ENCODE peak calls at places on chromosomes 7 and 10, in four cellular contexts. One of them, this sample, is unnamed.

GRCh38 chr7:131076032-131076431 is 251.6 kb upstream of the MKLN1 start:
- DNase-seq in GM12878: no peak
- DNase-seq in SK-N-SH: no peak
- DNase-seq in K562: no peak
- DNase-seq in this sample: no peak

GRCh38 chr7:127447326-127447945 is 54.9 kb upstream of the ZNF800 start:
- DNase-seq in K562: peak; percentile 74
- DNase-seq in SK-N-SH: peak; percentile 42
- DNase-seq in GM12878: peak; percentile 28
- DNase-seq in this sample: peak; percentile 67

GRCh38 chr7:130987092-130987491 is 253.1 kb upstream of the KLF14 start:
- DNase-seq in GM12878: no peak
- DNase-seq in SK-N-SH: no peak
- DNase-seq in K562: no peak
- DNase-seq in this sample: no peak

GRCh38 chr10:31749981-31750850 is 178.4 kb downstream of the ARHGAP12 start:
- DNase-seq in SK-N-SH: peak; percentile 84
- DNase-seq in K562: no peak
- DNase-seq in GM12878: no peak
- DNase-seq in this sample: no peak

GRCh38 chr7:43591551-43592180 is 8.8 kb downstream of the STK17A start:
- DNase-seq in K562: no peak
- DNase-seq in SK-N-SH: no peak
- DNase-seq in GM12878: no peak
- DNase-seq in this sample: no peak

GRCh38 chr7:75565129-75565528 is 73.0 kb downstream of the SPDYE5 start:
- DNase-seq in GM12878: no peak
- DNase-seq in K562: no peak
- DNase-seq in SK-N-SH: peak; percentile 56
- DNase-seq in this sample: no peak

GRCh38 chr7:154986200-154986599 is 16.7 kb downstream of the PAXIP1 start:
- DNase-seq in GM12878: no peak
- DNase-seq in SK-N-SH: no peak
- DNase-seq in K562: no peak
- DNase-seq in this sample: no peak

GRCh38 chr7:156020566-156020965 is 208.3 kb upstream of the SHH start:
- DNase-seq in GM12878: no peak
- DNase-seq in SK-N-SH: no peak
- DNase-seq in K562: no peak
- DNase-seq in this sample: no peak

GRCh38 chr10:1070939-1071338 is 14.8 kb downstream of the WDR37 start:
- DNase-seq in GM12878: no peak
- DNase-seq in SK-N-SH: no peak
- DNase-seq in K562: no peak
- DNase-seq in this sample: no peak

GRCh38 chr7:131052285-131052942 is 275.3 kb upstream of the MKLN1 start:
- DNase-seq in GM12878: no peak
- DNase-seq in SK-N-SH: no peak
- DNase-seq in K562: no peak
- DNase-seq in this sample: no peak

GRCh38 chr7:69365588-69366241 is 232.6 kb upstream of the AUTS2 start:
- DNase-seq in K562: no peak
- DNase-seq in SK-N-SH: no peak
- DNase-seq in GM12878: no peak
- DNase-seq in this sample: no peak

GRCh38 chr7:28296571-28297483 is 115.5 kb upstream of the CREB5 start:
- DNase-seq in GM12878: no peak
- DNase-seq in K562: peak; percentile 18
- DNase-seq in SK-N-SH: no peak
- DNase-seq in this sample: peak; percentile 43

GRCh38 chr7:6360841-6361240 is 86.9 kb downstream of the DAGLB start:
- DNase-seq in K562: no peak
- DNase-seq in SK-N-SH: no peak
- DNase-seq in GM12878: no peak
- DNase-seq in this sample: no peak

GRCh38 chr10:29157321-29157720 is 131.5 kb upstream of the LYZL1 start:
- DNase-seq in GM12878: no peak
- DNase-seq in SK-N-SH: no peak
- DNase-seq in K562: no peak
- DNase-seq in this sample: no peak

GRCh38 chr7:1675673-1676549 is 5.8 kb downstream of the ELFN1 start:
- DNase-seq in K562: no peak
- DNase-seq in GM12878: no peak
- DNase-seq in SK-N-SH: peak; percentile 44
- DNase-seq in this sample: peak; percentile 48

GRCh38 chr10:21534611-21535493 is 820 bp downstream of the MLLT10 start:
- DNase-seq in K562: peak; percentile 81
- DNase-seq in GM12878: no peak
- DNase-seq in SK-N-SH: peak; percentile 78
- DNase-seq in this sample: peak; percentile 72

GRCh38 chr10:27252267-27253000 is 11.8 kb upstream of the ACBD5 start:
- DNase-seq in K562: peak; percentile 81
- DNase-seq in SK-N-SH: no peak
- DNase-seq in GM12878: peak; percentile 27
- DNase-seq in this sample: no peak

GRCh38 chr10:119270893-119271361 is 63.6 kb downstream of the GRK5 start:
- DNase-seq in GM12878: no peak
- DNase-seq in SK-N-SH: no peak
- DNase-seq in K562: peak; percentile 61
- DNase-seq in this sample: no peak

GRCh38 chr10:35259769-35260397 is 76.4 kb upstream of the CCNY start:
- DNase-seq in K562: no peak
- DNase-seq in GM12878: no peak
- DNase-seq in SK-N-SH: no peak
- DNase-seq in this sample: no peak

GRCh38 chr10:10477859-10478258 is 539.8 kb upstream of the CELF2 start:
- DNase-seq in K562: no peak
- DNase-seq in GM12878: no peak
- DNase-seq in SK-N-SH: no peak
- DNase-seq in this sample: no peak

GRCh38 chr7:127816354-127817190 is 164.6 kb downstream of the SND1 start:
- DNase-seq in GM12878: no peak
- DNase-seq in K562: no peak
- DNase-seq in SK-N-SH: no peak
- DNase-seq in this sample: no peak

GRCh38 chr10:74995806-74996205 is 115.7 kb upstream of the SAMD8 start:
- DNase-seq in GM12878: no peak
- DNase-seq in K562: no peak
- DNase-seq in SK-N-SH: no peak
- DNase-seq in this sample: no peak

GRCh38 chr10:103775786-103776185 is 79.6 kb downstream of the SH3PXD2A start:
- DNase-seq in SK-N-SH: peak; percentile 49
- DNase-seq in GM12878: no peak
- DNase-seq in K562: no peak
- DNase-seq in this sample: no peak

GRCh38 chr10:103769176-103769575 is 86.2 kb downstream of the SH3PXD2A start:
- DNase-seq in SK-N-SH: no peak
- DNase-seq in GM12878: no peak
- DNase-seq in K562: no peak
- DNase-seq in this sample: no peak

GRCh38 chr10:103770139-103770538 is 85.2 kb downstream of the SH3PXD2A start:
- DNase-seq in SK-N-SH: no peak
- DNase-seq in K562: no peak
- DNase-seq in GM12878: no peak
- DNase-seq in this sample: no peak

GRCh38 chr10:103768345-103768744 is 87.0 kb downstream of the SH3PXD2A start:
- DNase-seq in K562: no peak
- DNase-seq in GM12878: no peak
- DNase-seq in SK-N-SH: no peak
- DNase-seq in this sample: no peak

DNA sequence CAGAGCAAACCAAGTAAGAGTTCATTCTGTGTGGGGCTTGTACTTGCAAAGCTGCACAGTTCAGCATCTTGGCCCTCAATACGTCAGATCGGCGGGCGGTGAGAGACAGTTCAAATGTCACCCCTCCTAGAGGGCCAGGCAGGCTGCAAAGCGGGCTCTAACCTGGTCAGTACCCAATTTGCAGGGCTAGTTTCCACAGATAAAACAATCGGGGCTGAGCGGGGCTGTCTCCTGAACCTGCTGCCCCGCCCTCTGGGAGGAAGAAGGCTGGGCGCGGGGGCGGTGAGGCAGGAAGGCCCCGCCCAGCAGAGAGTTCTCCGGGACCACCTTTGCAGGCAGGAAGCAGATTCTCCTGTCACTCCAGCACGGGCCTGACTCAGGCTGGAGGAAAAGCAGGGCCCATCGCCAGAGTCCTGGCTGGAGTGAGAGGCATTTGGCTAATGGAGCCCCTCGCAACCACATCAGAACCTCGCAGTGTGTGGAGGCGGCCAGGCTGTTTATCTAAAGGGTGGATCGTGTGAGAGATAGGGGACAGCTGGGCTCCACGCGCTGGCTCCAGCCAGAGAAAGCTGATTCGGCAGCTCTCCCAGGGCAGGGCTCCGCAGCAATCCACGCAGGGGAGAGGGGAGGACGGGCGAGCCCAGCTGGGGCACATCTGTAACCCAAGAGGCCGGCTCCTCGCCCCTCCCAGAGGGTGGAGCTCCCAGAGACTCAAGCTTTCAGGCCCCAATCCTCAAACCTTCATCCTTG is 83.1 kb downstream of the SH3PXD2A start:
- DNase-seq in K562: peak; percentile 78
- DNase-seq in SK-N-SH: peak; percentile 90
- DNase-seq in GM12878: no peak
- DNase-seq in this sample: peak; percentile 82
- TF ChIP-seq NRF1 in K562: peak; percentile 55
- TF ChIP-seq NRF1 in SK-N-SH: no peak
- TF ChIP-seq NRF1 in GM12878: no peak
- TF ChIP-seq NRF1 in this sample: no peak

DNA sequence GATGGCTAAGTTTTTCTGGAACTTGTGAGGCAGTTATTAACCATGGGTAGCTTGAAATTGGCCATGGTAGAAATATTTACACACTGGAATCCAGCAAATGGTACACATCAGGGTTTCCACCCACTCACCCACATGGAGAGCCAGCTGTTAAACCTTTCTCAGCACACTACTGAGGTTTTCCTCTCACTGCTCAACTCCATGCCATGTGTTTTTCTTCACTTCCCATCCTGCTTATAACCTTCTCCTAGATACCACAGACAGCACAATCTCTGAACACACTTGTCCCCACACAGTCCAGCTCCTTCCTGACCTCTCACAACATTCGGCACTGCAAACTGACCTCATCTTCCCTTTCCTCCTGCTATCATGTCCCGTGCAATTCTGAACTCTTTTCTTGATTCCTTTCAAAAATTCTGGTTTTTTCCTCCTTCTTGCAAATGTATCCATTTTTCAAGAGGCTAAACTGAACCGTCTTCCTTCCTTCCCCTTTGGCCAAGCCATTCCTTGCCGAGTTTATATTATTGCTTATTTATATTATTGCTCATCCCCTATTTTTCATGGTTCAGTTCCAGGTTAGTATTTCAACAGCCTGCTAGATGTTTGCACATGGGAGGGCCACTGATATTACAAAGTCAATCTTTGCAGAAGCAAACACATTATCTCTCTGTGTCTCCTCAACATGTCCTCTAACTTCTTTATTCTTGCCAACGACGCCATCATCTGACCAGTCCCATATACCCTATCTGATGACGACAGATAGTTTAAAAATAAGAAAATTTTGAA is 606.4 kb downstream of the SORCS1 start:
- DNase-seq in K562: no peak
- DNase-seq in SK-N-SH: no peak
- DNase-seq in GM12878: no peak
- DNase-seq in this sample: no peak
- H3K4me1 ChIP-seq in K562: no peaks in the 10 kb centered on the region
- H3K4me1 ChIP-seq in SK-N-SH: no peaks in the 10 kb centered on the region
- H3K4me1 ChIP-seq in GM12878: no peaks in the 10 kb centered on the region
- H3K4me1 ChIP-seq in this sample: no peaks in the 10 kb centered on the region

DNA sequence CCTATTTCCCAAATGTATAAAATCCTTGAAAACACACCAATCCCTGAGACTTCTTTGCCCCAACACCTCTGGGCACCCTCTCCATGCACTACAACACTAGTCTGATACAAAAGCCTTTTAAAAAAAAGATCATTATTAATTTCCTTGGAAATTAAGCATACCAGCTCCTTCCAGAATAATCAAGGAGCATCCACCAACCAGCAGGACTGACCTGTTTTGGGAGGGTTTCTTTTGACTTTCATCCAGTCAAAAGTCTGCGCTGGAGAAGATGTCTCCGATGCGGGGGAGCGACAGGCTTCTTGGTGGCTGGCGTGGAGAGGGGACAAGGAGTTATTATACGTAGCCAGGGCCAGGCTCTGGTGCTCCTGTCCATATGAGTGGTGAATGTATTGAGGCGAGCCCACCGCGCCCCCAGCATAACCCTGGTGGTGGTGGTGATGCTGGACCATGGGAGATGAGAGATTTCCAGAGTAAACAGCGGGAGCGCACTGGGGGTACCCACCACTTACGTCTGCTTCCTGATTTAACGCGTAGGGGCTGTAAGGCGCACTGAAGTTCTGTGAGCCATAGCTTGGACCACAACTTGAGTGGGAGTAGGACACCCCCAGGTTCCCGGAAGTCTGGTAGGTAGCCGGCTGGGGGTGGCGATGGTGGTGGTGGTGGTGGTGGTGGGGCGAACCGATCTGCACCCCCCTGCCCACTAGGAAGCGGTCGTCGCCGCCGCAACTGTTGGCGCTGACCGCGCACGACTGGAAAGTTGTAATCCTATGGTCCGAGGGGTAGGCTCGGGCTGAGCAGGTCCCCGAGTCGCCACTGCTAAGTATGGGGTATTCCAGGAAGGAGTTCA is 527 bp downstream of the HOXA1 start:
- DNase-seq in K562: no peak
- DNase-seq in SK-N-SH: no peak
- DNase-seq in GM12878: no peak
- DNase-seq in this sample: no peak
- TF ChIP-seq NRF1 in K562: no peak
- TF ChIP-seq NRF1 in SK-N-SH: no peak
- TF ChIP-seq NRF1 in GM12878: no peak
- TF ChIP-seq NRF1 in this sample: no peak

DNA sequence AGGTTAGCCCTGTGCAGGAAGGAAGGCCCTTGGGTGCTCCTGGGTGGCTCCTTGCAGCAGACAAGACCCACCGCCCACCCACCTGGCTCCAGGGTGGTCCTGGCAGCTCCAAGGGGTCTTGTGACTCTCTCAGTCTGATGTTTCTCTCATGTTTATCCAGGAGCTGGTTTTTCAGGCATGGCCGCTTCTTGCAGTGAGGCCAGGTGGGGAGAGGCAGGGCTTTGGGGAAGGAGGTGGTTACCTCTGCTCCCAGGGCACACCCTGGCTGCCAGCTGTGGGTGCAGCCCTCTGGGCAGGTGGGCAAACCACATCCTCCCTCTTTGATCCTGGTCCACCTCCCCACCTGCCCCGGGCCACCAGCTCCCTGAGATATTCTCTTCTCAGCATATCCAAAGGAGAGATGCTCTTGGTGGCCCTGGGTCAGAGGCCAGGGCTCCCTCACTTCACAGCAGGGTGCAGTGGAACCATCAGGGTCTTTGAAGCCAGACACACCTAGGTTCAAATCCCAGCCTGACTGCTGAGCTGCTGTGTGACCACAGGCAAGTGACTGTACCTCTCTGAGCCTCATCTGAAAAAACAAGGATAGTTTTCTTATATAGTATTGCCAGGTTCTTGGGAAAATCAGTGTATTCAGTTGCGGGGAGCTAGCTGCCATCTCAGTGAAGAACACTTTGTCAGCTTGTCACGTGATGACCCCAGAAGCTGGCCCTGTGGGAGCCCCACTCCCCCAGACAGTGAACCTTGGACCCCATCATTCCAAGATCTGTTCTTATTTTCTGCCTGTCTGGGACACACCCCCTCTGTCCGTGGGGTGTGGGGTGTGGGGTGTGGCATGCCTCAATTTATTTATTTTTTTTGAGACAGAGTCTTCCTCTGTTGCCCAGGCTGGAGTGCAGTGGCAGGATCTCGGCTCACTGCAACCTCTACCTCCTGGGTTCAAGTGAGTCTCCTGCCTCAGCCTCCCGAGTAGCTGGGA is 11.5 kb downstream of the GTF2IRD1 start:
- DNase-seq in K562: no peak
- DNase-seq in SK-N-SH: no peak
- DNase-seq in GM12878: no peak
- DNase-seq in this sample: no peak
- H3K4me1 ChIP-seq in K562: peaks cover 22% of the 10 kb centered on the region
- H3K4me1 ChIP-seq in SK-N-SH: peaks cover 8% of the 10 kb centered on the region
- H3K4me1 ChIP-seq in GM12878: peaks cover 2% of the 10 kb centered on the region
- H3K4me1 ChIP-seq in this sample: no peaks in the 10 kb centered on the region

This sample was measured in H1.